ENCODE peak calls at places on chromosomes 3 and 15, in nine cellular contexts. One of them, this sample, is unnamed.

GRCh38 chr3:14890470-14890869 is 56.9 kb upstream of the NR2C2 start:
- DNase-seq in suprapubic skin: no peak
- DNase-seq in psoas muscle: no peak
- DNase-seq in endothelial cell: no peak
- DNase-seq in anterior cingulate cortex: no peak
- DNase-seq in astrocyte of the spinal cord: no peak
- DNase-seq in BJ: no peak
- DNase-seq in endothelial cell of umbilical vein: peak
- DNase-seq in GM23248: peak
- DNase-seq in this sample: no peak

GRCh38 chr3:12782172-12782815 is 14.2 kb upstream of the CAND2 start:
- DNase-seq in endothelial cell: no peak
- DNase-seq in GM23248: no peak
- DNase-seq in anterior cingulate cortex: no peak
- DNase-seq in endothelial cell of umbilical vein: no peak
- DNase-seq in psoas muscle: no peak
- DNase-seq in astrocyte of the spinal cord: peak
- DNase-seq in BJ: no peak
- DNase-seq in suprapubic skin: no peak
- DNase-seq in this sample: peak

GRCh38 chr3:8985411-8985831 is 22.1 kb upstream of the RAD18 start:
- DNase-seq in astrocyte of the spinal cord: no peak
- DNase-seq in endothelial cell of umbilical vein: no peak
- DNase-seq in GM23248: no peak
- DNase-seq in endothelial cell: no peak
- DNase-seq in suprapubic skin: no peak
- DNase-seq in anterior cingulate cortex: no peak
- DNase-seq in BJ: no peak
- DNase-seq in psoas muscle: no peak
- DNase-seq in this sample: no peak

GRCh38 chr3:148146947-148147346 is 550.8 kb upstream of the AGTR1 start:
- DNase-seq in astrocyte of the spinal cord: peak
- DNase-seq in GM23248: peak
- DNase-seq in anterior cingulate cortex: no peak
- DNase-seq in BJ: peak
- DNase-seq in psoas muscle: no peak
- DNase-seq in endothelial cell of umbilical vein: no peak
- DNase-seq in endothelial cell: no peak
- DNase-seq in suprapubic skin: no peak
- DNase-seq in this sample: no peak

GRCh38 chr3:54056521-54056920 is 65.8 kb upstream of the CACNA2D3 start:
- DNase-seq in astrocyte of the spinal cord: no peak
- DNase-seq in BJ: no peak
- DNase-seq in suprapubic skin: no peak
- DNase-seq in anterior cingulate cortex: no peak
- DNase-seq in GM23248: peak
- DNase-seq in psoas muscle: no peak
- DNase-seq in endothelial cell of umbilical vein: no peak
- DNase-seq in endothelial cell: no peak
- DNase-seq in this sample: no peak

GRCh38 chr3:175159202-175159601 is 300.1 kb downstream of the NAALADL2 start:
- DNase-seq in astrocyte of the spinal cord: no peak
- DNase-seq in GM23248: no peak
- DNase-seq in BJ: no peak
- DNase-seq in endothelial cell: no peak
- DNase-seq in psoas muscle: no peak
- DNase-seq in anterior cingulate cortex: no peak
- DNase-seq in endothelial cell of umbilical vein: no peak
- DNase-seq in suprapubic skin: no peak
- DNase-seq in this sample: no peak

GRCh38 chr3:197012021-197012883 is 17.4 kb downstream of the MELTF start:
- DNase-seq in anterior cingulate cortex: no peak
- DNase-seq in GM23248: no peak
- DNase-seq in endothelial cell of umbilical vein: no peak
- DNase-seq in endothelial cell: no peak
- DNase-seq in suprapubic skin: no peak
- DNase-seq in astrocyte of the spinal cord: no peak
- DNase-seq in BJ: no peak
- DNase-seq in psoas muscle: no peak
- DNase-seq in this sample: no peak

GRCh38 chr15:82129144-82129692 is 83.4 kb upstream of the MEX3B start:
- DNase-seq in endothelial cell of umbilical vein: no peak
- DNase-seq in psoas muscle: no peak
- DNase-seq in anterior cingulate cortex: no peak
- DNase-seq in suprapubic skin: no peak
- DNase-seq in BJ: no peak
- DNase-seq in astrocyte of the spinal cord: no peak
- DNase-seq in endothelial cell: no peak
- DNase-seq in GM23248: peak
- DNase-seq in this sample: no peak

GRCh38 chr3:163939926-163940325 is 1138.4 kb downstream of the SI start:
- DNase-seq in psoas muscle: no peak
- DNase-seq in astrocyte of the spinal cord: peak
- DNase-seq in endothelial cell of umbilical vein: no peak
- DNase-seq in anterior cingulate cortex: no peak
- DNase-seq in suprapubic skin: no peak
- DNase-seq in BJ: no peak
- DNase-seq in endothelial cell: no peak
- DNase-seq in GM23248: no peak
- DNase-seq in this sample: no peak

GRCh38 chr15:85496551-85497545 is 116.4 kb downstream of the AKAP13 start:
- DNase-seq in BJ: no peak
- DNase-seq in psoas muscle: no peak
- DNase-seq in anterior cingulate cortex: no peak
- DNase-seq in GM23248: no peak
- DNase-seq in endothelial cell of umbilical vein: no peak
- DNase-seq in astrocyte of the spinal cord: no peak
- DNase-seq in suprapubic skin: no peak
- DNase-seq in endothelial cell: no peak
- DNase-seq in this sample: no peak

GRCh38 chr3:114272271-114272670 is 21.6 kb upstream of the TIGIT start:
- DNase-seq in astrocyte of the spinal cord: peak
- DNase-seq in anterior cingulate cortex: no peak
- DNase-seq in BJ: no peak
- DNase-seq in suprapubic skin: no peak
- DNase-seq in endothelial cell: no peak
- DNase-seq in psoas muscle: no peak
- DNase-seq in endothelial cell of umbilical vein: no peak
- DNase-seq in GM23248: no peak
- DNase-seq in this sample: no peak

GRCh38 chr15:85296615-85297402 is 83.6 kb upstream of the AKAP13 start:
- DNase-seq in GM23248: peak
- DNase-seq in anterior cingulate cortex: no peak
- DNase-seq in endothelial cell of umbilical vein: peak
- DNase-seq in BJ: no peak
- DNase-seq in psoas muscle: no peak
- DNase-seq in endothelial cell: peak
- DNase-seq in astrocyte of the spinal cord: peak
- DNase-seq in suprapubic skin: peak
- DNase-seq in this sample: peak

GRCh38 chr3:177069514-177070329 is 127.6 kb downstream of the TBL1XR1 start:
- DNase-seq in endothelial cell: no peak
- DNase-seq in endothelial cell of umbilical vein: peak
- DNase-seq in astrocyte of the spinal cord: peak
- DNase-seq in BJ: peak
- DNase-seq in GM23248: peak
- DNase-seq in suprapubic skin: no peak
- DNase-seq in anterior cingulate cortex: no peak
- DNase-seq in psoas muscle: no peak
- DNase-seq in this sample: no peak

This sample was measured in adrenal gland.